ENCODE peak calls at places on chromosomes 6 and 20, in ten cellular contexts. One of them, this sample, is unnamed.

GRCh38 chr6:97524846-97525245 is 241.8 kb upstream of the MMS22L start:
- DNase-seq in RKO: peak; percentile 7
- DNase-seq in left ventricle myocardium superior: no peak
- DNase-seq in sigmoid colon: no peak
- DNase-seq in fibroblast of mammary gland: no peak
- DNase-seq in lower lobe of right lung: no peak
- DNase-seq in colonic mucosa: no peak
- DNase-seq in keratinocyte: no peak
- DNase-seq in Kasumi-1: no peak
- DNase-seq in HEK293T: peak; percentile 13
- DNase-seq in this sample: no peak

GRCh38 chr6:87391334-87391733 is 16.4 kb upstream of the CFAP206 start:
- DNase-seq in RKO: peak; percentile 45
- DNase-seq in left ventricle myocardium superior: no peak
- DNase-seq in sigmoid colon: no peak
- DNase-seq in fibroblast of mammary gland: peak; percentile 32
- DNase-seq in lower lobe of right lung: no peak
- DNase-seq in colonic mucosa: no peak
- DNase-seq in keratinocyte: no peak
- DNase-seq in Kasumi-1: peak; percentile 37
- DNase-seq in HEK293T: peak; percentile 48
- DNase-seq in this sample: no peak

GRCh38 chr6:7050911-7051779 is 56.6 kb upstream of the RREB1 start:
- DNase-seq in RKO: peak; percentile 94
- DNase-seq in left ventricle myocardium superior: peak; percentile 74
- DNase-seq in sigmoid colon: peak; percentile 69
- DNase-seq in fibroblast of mammary gland: peak; percentile 90
- DNase-seq in lower lobe of right lung: peak; percentile 78
- DNase-seq in colonic mucosa: peak; percentile 87
- DNase-seq in keratinocyte: peak; percentile 87
- DNase-seq in Kasumi-1: peak; percentile 22
- DNase-seq in HEK293T: no peak
- DNase-seq in this sample: no peak

GRCh38 chr6:53410508-53411258 is 61.9 kb upstream of the ELOVL5 start:
- DNase-seq in RKO: no peak
- DNase-seq in left ventricle myocardium superior: peak; percentile 67
- DNase-seq in sigmoid colon: no peak
- DNase-seq in fibroblast of mammary gland: peak; percentile 53
- DNase-seq in lower lobe of right lung: peak; percentile 65
- DNase-seq in colonic mucosa: peak; percentile 22
- DNase-seq in keratinocyte: no peak
- DNase-seq in Kasumi-1: peak; percentile 26
- DNase-seq in HEK293T: peak; percentile 32
- DNase-seq in this sample: no peak

GRCh38 chr20:1893721-1894470 is 1.3 kb upstream of the SIRPA start:
- DNase-seq in RKO: peak; percentile 22
- DNase-seq in left ventricle myocardium superior: no peak
- DNase-seq in sigmoid colon: peak; percentile 69
- DNase-seq in fibroblast of mammary gland: peak; percentile 61
- DNase-seq in lower lobe of right lung: peak; percentile 86
- DNase-seq in colonic mucosa: peak; percentile 30
- DNase-seq in keratinocyte: no peak
- DNase-seq in Kasumi-1: peak; percentile 68
- DNase-seq in HEK293T: no peak
- DNase-seq in this sample: no peak

GRCh38 chr6:131773284-131773950 is 34.4 kb upstream of the ENPP1 start:
- DNase-seq in RKO: no peak
- DNase-seq in left ventricle myocardium superior: no peak
- DNase-seq in sigmoid colon: no peak
- DNase-seq in fibroblast of mammary gland: no peak
- DNase-seq in lower lobe of right lung: no peak
- DNase-seq in colonic mucosa: no peak
- DNase-seq in keratinocyte: no peak
- DNase-seq in Kasumi-1: no peak
- DNase-seq in HEK293T: no peak
- DNase-seq in this sample: no peak

GRCh38 chr6:163671791-163672190 is 257.3 kb downstream of the QKI start:
- DNase-seq in RKO: no peak
- DNase-seq in left ventricle myocardium superior: no peak
- DNase-seq in sigmoid colon: no peak
- DNase-seq in fibroblast of mammary gland: no peak
- DNase-seq in lower lobe of right lung: no peak
- DNase-seq in colonic mucosa: no peak
- DNase-seq in keratinocyte: no peak
- DNase-seq in Kasumi-1: no peak
- DNase-seq in HEK293T: no peak
- DNase-seq in this sample: no peak

GRCh38 chr6:39211183-39211582 is 18.1 kb downstream of the KCNK5 start:
- DNase-seq in RKO: no peak
- DNase-seq in left ventricle myocardium superior: no peak
- DNase-seq in sigmoid colon: no peak
- DNase-seq in fibroblast of mammary gland: no peak
- DNase-seq in lower lobe of right lung: no peak
- DNase-seq in colonic mucosa: no peak
- DNase-seq in keratinocyte: no peak
- DNase-seq in Kasumi-1: no peak
- DNase-seq in HEK293T: no peak
- DNase-seq in this sample: no peak

GRCh38 chr20:51169813-51170212 is 146.9 kb upstream of the KCNG1 start:
- DNase-seq in RKO: no peak
- DNase-seq in left ventricle myocardium superior: no peak
- DNase-seq in sigmoid colon: no peak
- DNase-seq in fibroblast of mammary gland: no peak
- DNase-seq in lower lobe of right lung: no peak
- DNase-seq in colonic mucosa: no peak
- DNase-seq in keratinocyte: no peak
- DNase-seq in Kasumi-1: no peak
- DNase-seq in HEK293T: no peak
- DNase-seq in this sample: no peak

GRCh38 chr6:149026530-149026942 is 279.7 kb downstream of the UST start:
- DNase-seq in RKO: peak; percentile 62
- DNase-seq in left ventricle myocardium superior: no peak
- DNase-seq in sigmoid colon: no peak
- DNase-seq in fibroblast of mammary gland: peak; percentile 97
- DNase-seq in lower lobe of right lung: no peak
- DNase-seq in colonic mucosa: peak; percentile 38
- DNase-seq in keratinocyte: peak; percentile 38
- DNase-seq in Kasumi-1: peak; percentile 72
- DNase-seq in HEK293T: peak; percentile 51
- DNase-seq in this sample: no peak

GRCh38 chr6:18528084-18528743 is 141.1 kb downstream of the RNF144B start:
- DNase-seq in RKO: peak; percentile 56
- DNase-seq in left ventricle myocardium superior: no peak
- DNase-seq in sigmoid colon: no peak
- DNase-seq in fibroblast of mammary gland: peak; percentile 24
- DNase-seq in lower lobe of right lung: no peak
- DNase-seq in colonic mucosa: no peak
- DNase-seq in keratinocyte: no peak
- DNase-seq in Kasumi-1: peak; percentile 44
- DNase-seq in HEK293T: no peak
- DNase-seq in this sample: peak; percentile 17

GRCh38 chr20:58650776-58651547 is at the start of gene STX16:
- DNase-seq in RKO: peak; percentile 96
- DNase-seq in left ventricle myocardium superior: peak; percentile 94
- DNase-seq in sigmoid colon: peak; percentile 95
- DNase-seq in fibroblast of mammary gland: peak; percentile 92
- DNase-seq in lower lobe of right lung: peak; percentile 93
- DNase-seq in colonic mucosa: peak; percentile 93
- DNase-seq in keratinocyte: peak; percentile 65
- DNase-seq in Kasumi-1: peak; percentile 93
- DNase-seq in HEK293T: peak; percentile 88
- DNase-seq in this sample: no peak

GRCh38 chr20:56735087-56735642 is 106.1 kb downstream of the TFAP2C start:
- DNase-seq in RKO: no peak
- DNase-seq in left ventricle myocardium superior: no peak
- DNase-seq in sigmoid colon: peak; percentile 84
- DNase-seq in fibroblast of mammary gland: no peak
- DNase-seq in lower lobe of right lung: no peak
- DNase-seq in colonic mucosa: no peak
- DNase-seq in keratinocyte: no peak
- DNase-seq in Kasumi-1: no peak
- DNase-seq in HEK293T: no peak
- DNase-seq in this sample: no peak

GRCh38 chr20:19787366-19787765 is 29.3 kb downstream of the RIN2 start:
- DNase-seq in RKO: no peak
- DNase-seq in left ventricle myocardium superior: no peak
- DNase-seq in sigmoid colon: no peak
- DNase-seq in fibroblast of mammary gland: no peak
- DNase-seq in lower lobe of right lung: no peak
- DNase-seq in colonic mucosa: no peak
- DNase-seq in keratinocyte: no peak
- DNase-seq in Kasumi-1: no peak
- DNase-seq in HEK293T: no peak
- DNase-seq in this sample: no peak

GRCh38 chr6:144217264-144217663 is 66.9 kb downstream of the STX11 start:
- DNase-seq in RKO: no peak
- DNase-seq in left ventricle myocardium superior: no peak
- DNase-seq in sigmoid colon: no peak
- DNase-seq in fibroblast of mammary gland: peak; percentile 27
- DNase-seq in lower lobe of right lung: no peak
- DNase-seq in colonic mucosa: no peak
- DNase-seq in keratinocyte: no peak
- DNase-seq in Kasumi-1: no peak
- DNase-seq in HEK293T: no peak
- DNase-seq in this sample: no peak

GRCh38 chr6:551405-551804 is 105.5 kb downstream of the HUS1B start:
- DNase-seq in RKO: peak; percentile 18
- DNase-seq in left ventricle myocardium superior: no peak
- DNase-seq in sigmoid colon: no peak
- DNase-seq in fibroblast of mammary gland: peak; percentile 44
- DNase-seq in lower lobe of right lung: no peak
- DNase-seq in colonic mucosa: no peak
- DNase-seq in keratinocyte: peak; percentile 56
- DNase-seq in Kasumi-1: peak; percentile 38
- DNase-seq in HEK293T: peak; percentile 45
- DNase-seq in this sample: no peak

GRCh38 chr6:27720607-27721580 is 191.3 kb downstream of the OR2B2 start:
- DNase-seq in RKO: no peak
- DNase-seq in left ventricle myocardium superior: no peak
- DNase-seq in sigmoid colon: no peak
- DNase-seq in fibroblast of mammary gland: peak; percentile 79
- DNase-seq in lower lobe of right lung: no peak
- DNase-seq in colonic mucosa: no peak
- DNase-seq in keratinocyte: peak; percentile 73
- DNase-seq in Kasumi-1: no peak
- DNase-seq in HEK293T: peak; percentile 40
- DNase-seq in this sample: no peak

GRCh38 chr6:6293317-6293716 is 27.1 kb downstream of the F13A1 start:
- DNase-seq in RKO: no peak
- DNase-seq in left ventricle myocardium superior: no peak
- DNase-seq in sigmoid colon: no peak
- DNase-seq in fibroblast of mammary gland: no peak
- DNase-seq in lower lobe of right lung: no peak
- DNase-seq in colonic mucosa: no peak
- DNase-seq in keratinocyte: no peak
- DNase-seq in Kasumi-1: no peak
- DNase-seq in HEK293T: no peak
- DNase-seq in this sample: no peak

This sample was measured in NCI-H1436 treated with DMSO at 0.1 percent for 48 hours.